ENCODE peak calls at places on chromosomes 2 and 18, in four cellular contexts. J is pons; F is pulmonary artery endothelial cell; Z is stimulated activated CD4-positive, alpha-beta T cell treated with anti-CD3 and anti-CD28 coated beads, TNF-alpha, amount 100 ng/mL, for 1 hour. R is an unnamed sample.

GRCh38 chr2:99150691-99151090 is 4.1 kb downstream of the TSGA10 start:
- DNase-seq in J (no peak), Z (no peak), F (no peak), R (no peak)

GRCh38 chr2:10347559-10347941 is 44.8 kb downstream of the HPCAL1 start:
- DNase-seq in Z (no peak), J (no peak), F (no peak), R (peak; percentile 21)

GRCh38 chr2:135276525-135276924 is 224.4 kb downstream of the RAB3GAP1 start:
- DNase-seq in F (no peak), Z (no peak), J (no peak), R (no peak)

GRCh38 chr2:30871980-30872789 is 64.9 kb upstream of the CAPN13 start:
- DNase-seq in Z (no peak), J (no peak), F (no peak), R (no peak)

GRCh38 chr18:21054252-21054821 is 57.3 kb downstream of the ROCK1 start:
- DNase-seq in F (no peak), J (no peak), Z (no peak), R (no peak)

GRCh38 chr2:186518945-186519344 is 32.9 kb downstream of the ZC3H15 start:
- DNase-seq in J (no peak), F (no peak), Z (no peak), R (no peak)

GRCh38 chr2:84631047-84631446 is 114.7 kb downstream of the DNAH6 start:
- DNase-seq in J (peak; percentile 34), F (no peak), Z (no peak), R (peak; percentile 44)

GRCh38 chr2:38074775-38075435 is 1.0 kb downstream of the CYP1B1 start:
- DNase-seq in F (no peak), Z (no peak), J (no peak), R (peak; percentile 15)

GRCh38 chr2:108611021-108611420 is 76.8 kb downstream of the LIMS1 start:
- DNase-seq in J (no peak), F (no peak), Z (no peak), R (no peak)

GRCh38 chr2:98013407-98014042 is 17.8 kb upstream of the TMEM131 start:
- DNase-seq in F (no peak), Z (no peak), J (no peak), R (no peak)

GRCh38 chr2:189268763-189269162 is 89.2 kb upstream of the COL5A2 start:
- DNase-seq in Z (no peak), J (no peak), F (no peak), R (no peak)

GRCh38 chr2:35443087-35443486 is 912.5 kb upstream of the CRIM1 start:
- DNase-seq in J (peak; percentile 54), F (no peak), Z (no peak), R (no peak)

GRCh38 chr2:20410556-20411277 is 36.2 kb upstream of the RHOB start:
- DNase-seq in Z (no peak), J (no peak), F (no peak), R (no peak)

GRCh38 chr2:65033178-65033577 is 23.0 kb upstream of the CEP68 start:
- DNase-seq in F (no peak), Z (no peak), J (no peak), R (peak; percentile 65)

R was measured in lung microvascular endothelial cell.